ENCODE peak calls at places on chromosomes 5 and 9, in five cellular contexts. W is MV-4-11; O is right atrium auricular region; U is ELF-1; S is stimulated activated CD8-positive, alpha-beta memory T cell treated with anti-CD3 and anti-CD28 coated beads, Interleukin-7, amount 100 ng/mL, for 4 hours. J is an unnamed sample.

GRCh38 chr5:178333821-178334481 is 101.3 kb upstream of the PHYKPL start:
- DNase-seq in U (no peak), O (no peak), S (no peak), W (peak), J (peak)

GRCh38 chr9:113675475-113675941 is 200.6 kb upstream of the ZNF618 start:
- DNase-seq in U (no peak), S (no peak), W (peak), O (peak), J (no peak)

GRCh38 chr5:141637266-141637692 is 482 bp downstream of the RELL2 start:
- DNase-seq in U (peak), W (no peak), S (peak), O (no peak), J (peak)

GRCh38 chr5:143248391-143248790 is 155.1 kb downstream of the NR3C1 start:
- DNase-seq in W (no peak), S (no peak), U (no peak), O (no peak), J (no peak)

GRCh38 chr5:159207616-159208507 is 1.5 kb downstream of the RNF145 start:
- DNase-seq in S (peak), O (peak), W (peak), U (peak), J (peak)

GRCh38 chr9:74952281-74953151 is at the start of gene C9orf40:
- DNase-seq in U (peak), O (peak), W (peak), S (peak), J (peak)

GRCh38 chr9:209143-209758 is 5.4 kb upstream of the DOCK8 start:
- DNase-seq in S (no peak), O (no peak), W (peak), U (no peak), J (no peak)

GRCh38 chr9:35844628-35845301 is 15.7 kb downstream of the TMEM8B start:
- DNase-seq in U (peak), W (peak), O (peak), S (no peak), J (no peak)

GRCh38 chr5:113776832-113777525 is 263.5 kb downstream of the YTHDC2 start:
- DNase-seq in O (no peak), S (no peak), U (no peak), W (no peak), J (no peak)